ENCODE peak calls at places on chromosomes 5 and 9, in ten cellular contexts. K is NCI-H345; V is endothelial cell; J is non-pigmented ciliary epithelial cell; T is activated T-cell treated with anti-CD3 and anti-CD28 coated beads, Interleukin-2, amount 50 U/mL, for 72 hours; Q is heart left ventricle; N is fibroblast of mammary gland; H is left ventricle myocardium superior; C is skeletal muscle cell; P is activated naive CD8-positive, alpha-beta T cell treated with anti-CD3 and anti-CD28 coated beads, Interleukin-2, amount 50 U/mL, for 16 hours. R is an unnamed sample.
A peak's percentile ranks its signal among the peaks of the same experiment; 100 is the strongest.

GRCh38 chr5:89372176-89372575 is 489.2 kb upstream of the MEF2C start:
- DNase-seq in K (no peak), V (no peak), J (no peak), T (no peak), Q (no peak), N (peak; percentile 16), H (no peak), C (no peak), P (no peak), R (no peak)

GRCh38 chr5:159099049-159099760 is 511 bp downstream of the EBF1 start:
- DNase-seq in K (peak; percentile 56), V (peak; percentile 65), J (peak; percentile 11), T (peak; percentile 75), Q (peak; percentile 78), N (peak; percentile 38), H (peak; percentile 60), C (no peak), P (no peak), R (peak; percentile 66)

GRCh38 chr5:80796861-80797260 is 142.1 kb upstream of the DHFR start:
- DNase-seq in K (no peak), V (no peak), J (no peak), T (no peak), Q (no peak), N (no peak), H (no peak), C (no peak), P (no peak), R (no peak)

GRCh38 chr9:79220666-79221065 is 351.1 kb upstream of the TLE4 start:
- DNase-seq in K (no peak), V (no peak), J (peak; percentile 27), T (no peak), Q (no peak), N (peak; percentile 2), H (no peak), C (no peak), P (no peak), R (no peak)

GRCh38 chr5:132365213-132365612 is 4.3 kb upstream of the SLC22A5 start:
- DNase-seq in K (no peak), V (no peak), J (peak; percentile 86), T (no peak), Q (no peak), N (peak; percentile 57), H (no peak), C (peak; percentile 50), P (no peak), R (peak; percentile 17)

GRCh38 chr5:43078956-43079355 is 38.8 kb upstream of the ANXA2R start:
- DNase-seq in K (no peak), V (no peak), J (peak; percentile 44), T (no peak), Q (no peak), N (peak; percentile 61), H (no peak), C (peak; percentile 62), P (no peak), R (no peak)

GRCh38 chr5:174340221-174340620 is 294.7 kb downstream of the NSG2 start:
- DNase-seq in K (no peak), V (no peak), J (no peak), T (no peak), Q (no peak), N (no peak), H (no peak), C (no peak), P (no peak), R (no peak)

GRCh38 chr5:52727001-52727400 is 60.7 kb upstream of the ITGA1 start:
- DNase-seq in K (no peak), V (no peak), J (no peak), T (no peak), Q (no peak), N (no peak), H (no peak), C (no peak), P (no peak), R (no peak)

GRCh38 chr5:68542207-68542606 is 326.7 kb downstream of the PIK3R1 start:
- DNase-seq in K (no peak), V (no peak), J (no peak), T (no peak), Q (no peak), N (no peak), H (no peak), C (no peak), P (no peak), R (no peak)

GRCh38 chr9:135971892-135972291 is 10.7 kb upstream of the UBAC1 start:
- DNase-seq in K (no peak), V (peak; percentile 67), J (no peak), T (peak; percentile 43), Q (no peak), N (no peak), H (no peak), C (no peak), P (no peak), R (peak; percentile 84)

GRCh38 chr9:84304166-84304565 is 36.4 kb downstream of the SLC28A3 start:
- DNase-seq in K (no peak), V (no peak), J (no peak), T (no peak), Q (no peak), N (no peak), H (no peak), C (no peak), P (no peak), R (no peak)